ENCODE peak calls at places on chromosomes 3 and 15, in six cellular contexts. B is NCI-H1105, M is G401, H is NCI-H2171 treated with DMSO at 0.1 percent for 48 hours, Z is breast epithelium, Y is left cardiac atrium. E is an unnamed sample.

GRCh38 chr3:142645236-142645793 is 49.1 kb downstream of the PLS1 start:
- DNase-seq in B (no peak), M (no peak), H (no peak), Z (no peak), Y (no peak), E (no peak)

GRCh38 chr3:120425877-120426276 is 24.9 kb downstream of the FSTL1 start:
- DNase-seq in B (no peak), M (peak; percentile 38), H (no peak), Z (no peak), Y (no peak), E (no peak)

GRCh38 chr3:131221731-131222130 is 159.8 kb upstream of the NUDT16 start:
- DNase-seq in B (no peak), M (no peak), H (no peak), Z (no peak), Y (no peak), E (no peak)

GRCh38 chr3:58047806-58048205 is 39.6 kb downstream of the FLNB start:
- DNase-seq in B (no peak), M (no peak), H (no peak), Z (no peak), Y (no peak), E (no peak)

GRCh38 chr15:42139596-42139995 is 16.8 kb downstream of the PLA2G4F start:
- DNase-seq in B (no peak), M (no peak), H (no peak), Z (no peak), Y (no peak), E (no peak)

GRCh38 chr3:127743676-127744075 is 70.9 kb downstream of the ABTB1 start:
- DNase-seq in B (no peak), M (peak; percentile 83), H (no peak), Z (no peak), Y (no peak), E (no peak)

GRCh38 chr3:146777941-146778340 is 172.8 kb upstream of the PLSCR5 start:
- DNase-seq in B (no peak), M (peak; percentile 66), H (no peak), Z (no peak), Y (no peak), E (no peak)

GRCh38 chr3:55555866-55556621 is 68.9 kb upstream of the WNT5A start:
- DNase-seq in B (no peak), M (peak; percentile 18), H (no peak), Z (no peak), Y (no peak), E (no peak)

GRCh38 chr3:41329881-41330280 is 130.6 kb downstream of the CTNNB1 start:
- DNase-seq in B (no peak), M (no peak), H (no peak), Z (no peak), Y (no peak), E (no peak)

GRCh38 chr3:100042144-100042543 is 72.2 kb downstream of the FILIP1L start:
- DNase-seq in B (no peak), M (no peak), H (peak; percentile 20), Z (no peak), Y (no peak), E (no peak)

GRCh38 chr3:114451561-114452018 is 157.8 kb downstream of the TIGIT start:
- DNase-seq in B (no peak), M (peak; percentile 77), H (peak; percentile 69), Z (peak; percentile 39), Y (peak; percentile 58), E (peak; percentile 44)

GRCh38 chr3:161316006-161316689 is 55.2 kb downstream of the SPTSSB start:
- DNase-seq in B (no peak), M (no peak), H (no peak), Z (peak; percentile 42), Y (no peak), E (no peak)

GRCh38 chr3:23712656-23713559 is 92.8 kb upstream of the UBE2E1 start:
- DNase-seq in B (no peak), M (peak; percentile 97), H (peak; percentile 52), Z (no peak), Y (peak; percentile 57), E (peak; percentile 39)

GRCh38 chr3:57977755-57978715 is 30.2 kb upstream of the FLNB start:
- DNase-seq in B (no peak), M (no peak), H (no peak), Z (no peak), Y (no peak), E (peak; percentile 44)

GRCh38 chr3:175526609-175527280 is 667.6 kb downstream of the NAALADL2 start:
- DNase-seq in B (no peak), M (no peak), H (no peak), Z (no peak), Y (no peak), E (no peak)

GRCh38 chr15:88247914-88248313 is 8.6 kb downstream of the NTRK3 start:
- DNase-seq in B (no peak), M (no peak), H (no peak), Z (no peak), Y (no peak), E (no peak)

GRCh38 chr15:87849181-87849580 is 407.4 kb downstream of the NTRK3 start:
- DNase-seq in B (no peak), M (no peak), H (no peak), Z (no peak), Y (no peak), E (no peak)

GRCh38 chr3:10437272-10437994 is 68.0 kb downstream of the ATP2B2 start:
- DNase-seq in B (no peak), M (no peak), H (no peak), Z (no peak), Y (no peak), E (no peak)

GRCh38 chr3:51710631-51711351 is 3.9 kb downstream of the GRM2 start:
- DNase-seq in B (no peak), M (no peak), H (no peak), Z (no peak), Y (peak; percentile 10), E (no peak)

GRCh38 chr15:97502038-97502437 is 458.5 kb upstream of the ARRDC4 start:
- DNase-seq in B (no peak), M (no peak), H (no peak), Z (no peak), Y (no peak), E (peak; percentile 18)

GRCh38 chr3:124063168-124063909 is 71.4 kb upstream of the ROPN1 start:
- DNase-seq in B (no peak), M (no peak), H (peak; percentile 75), Z (no peak), Y (no peak), E (no peak)

GRCh38 chr3:66423791-66424190 is 77.0 kb downstream of the LRIG1 start:
- DNase-seq in B (no peak), M (no peak), H (no peak), Z (no peak), Y (no peak), E (no peak)

GRCh38 chr3:189630667-189631372 is 369 bp upstream of the TP63 start:
- DNase-seq in B (no peak), M (no peak), H (no peak), Z (no peak), Y (no peak), E (no peak)

GRCh38 chr3:102530443-102531195 is 95.8 kb downstream of the ZPLD1 start:
- DNase-seq in B (no peak), M (no peak), H (no peak), Z (no peak), Y (no peak), E (no peak)

GRCh38 chr3:138062626-138063025 is 52.7 kb downstream of the CLDN18 start:
- DNase-seq in B (no peak), M (no peak), H (no peak), Z (no peak), Y (no peak), E (no peak)

GRCh38 chr3:135456182-135456790 is 509.2 kb upstream of the PPP2R3A start:
- DNase-seq in B (no peak), M (no peak), H (no peak), Z (no peak), Y (no peak), E (peak; percentile 57)

GRCh38 chr15:80070840-80071239 is 11.4 kb downstream of the ZFAND6 start:
- DNase-seq in B (no peak), M (peak; percentile 20), H (no peak), Z (no peak), Y (no peak), E (no peak)

GRCh38 chr3:107064445-107065060 is 312.7 kb upstream of the CCDC54 start:
- DNase-seq in B (peak; percentile 73), M (peak; percentile 91), H (peak; percentile 92), Z (peak; percentile 33), Y (peak; percentile 36), E (peak; percentile 37)

GRCh38 chr3:39541917-39542329 is 74.4 kb downstream of the MOBP start:
- DNase-seq in B (peak; percentile 5), M (peak; percentile 18), H (peak; percentile 2), Z (no peak), Y (no peak), E (peak; percentile 19)

GRCh38 chr3:4358273-4358672 is 55.1 kb downstream of the SETMAR start:
- DNase-seq in B (no peak), M (no peak), H (no peak), Z (no peak), Y (no peak), E (no peak)

GRCh38 chr15:70318996-70319465 is 221.3 kb upstream of the TLE3 start:
- DNase-seq in B (no peak), M (no peak), H (no peak), Z (peak; percentile 18), Y (no peak), E (no peak)

GRCh38 chr3:13193320-13194284 is 120.4 kb upstream of the IQSEC1 start:
- DNase-seq in B (no peak), M (peak; percentile 37), H (no peak), Z (no peak), Y (no peak), E (no peak)

GRCh38 chr3:118548434-118548833 is 486.2 kb downstream of the IGSF11 start:
- DNase-seq in B (no peak), M (no peak), H (no peak), Z (no peak), Y (no peak), E (no peak)

GRCh38 chr3:120446891-120447668 is 3.7 kb downstream of the FSTL1 start:
- DNase-seq in B (no peak), M (no peak), H (no peak), Z (no peak), Y (no peak), E (no peak)

E was measured in DMS153.